ENCODE peak calls at places on chromosomes 16 and 17, in four cellular contexts. One of them, this sample, is unnamed. For H3K4me1, the result is how much of the 10 kb centered on the place peaks cover.

GRCh38 chr16:80122155-80122554 is 418.6 kb upstream of the DYNLRB2 start:
- DNase-seq in GM23248: peak
- DNase-seq in astrocyte: peak
- DNase-seq in left lung: no peak
- DNase-seq in this sample: no peak

GRCh38 chr16:51982715-51983680 is 563.9 kb downstream of the TOX3 start:
- DNase-seq in GM23248: peak
- DNase-seq in astrocyte: peak
- DNase-seq in left lung: no peak
- DNase-seq in this sample: no peak

GRCh38 chr16:4696172-4696904 is 3.0 kb downstream of the NUDT16L1 start:
- DNase-seq in astrocyte: no peak
- DNase-seq in GM23248: no peak
- DNase-seq in left lung: no peak
- DNase-seq in this sample: no peak

GRCh38 chr16:88284626-88285513 is 97.9 kb upstream of the ZNF469 start:
- DNase-seq in left lung: peak
- DNase-seq in GM23248: no peak
- DNase-seq in astrocyte: no peak
- DNase-seq in this sample: peak

GRCh38 chr17:72699566-72699965 is 392.9 kb downstream of the SLC39A11 start:
- DNase-seq in left lung: no peak
- DNase-seq in astrocyte: peak
- DNase-seq in GM23248: peak
- DNase-seq in this sample: no peak

GRCh38 chr17:28937044-28937729 is 14.1 kb downstream of the PHF12 start:
- DNase-seq in left lung: no peak
- DNase-seq in GM23248: peak
- DNase-seq in astrocyte: no peak
- DNase-seq in this sample: no peak

GRCh38 chr16:85641776-85642176 is 28.7 kb downstream of the GSE1 start:
- DNase-seq in GM23248: peak
- DNase-seq in left lung: peak
- DNase-seq in astrocyte: peak
- DNase-seq in this sample: no peak

GRCh38 chr16:81237282-81237681 is 1.2 kb upstream of the BCO1 start:
- DNase-seq in left lung: no peak
- DNase-seq in astrocyte: peak
- DNase-seq in GM23248: no peak
- DNase-seq in this sample: no peak

GRCh38 chr16:11630230-11631056 is 37.8 kb upstream of the SNN start:
- DNase-seq in left lung: no peak
- DNase-seq in GM23248: no peak
- DNase-seq in astrocyte: no peak
- DNase-seq in this sample: no peak

GRCh38 chr17:40551091-40551873 is 14.0 kb downstream of the CCR7 start:
- DNase-seq in astrocyte: peak
- DNase-seq in GM23248: peak
- DNase-seq in left lung: no peak
- DNase-seq in this sample: peak

GRCh38 chr17:73208139-73208827 is 15.4 kb downstream of the COG1 start:
- DNase-seq in GM23248: peak
- DNase-seq in astrocyte: no peak
- DNase-seq in left lung: no peak
- DNase-seq in this sample: no peak

GRCh38 chr17:49829026-49829425 is 18.8 kb downstream of the TAC4 start:
- DNase-seq in astrocyte: no peak
- DNase-seq in GM23248: no peak
- DNase-seq in left lung: no peak
- DNase-seq in this sample: no peak

GRCh38 chr16:35425270-35425669 is 1965.9 kb downstream of the TP53TG3F start:
- DNase-seq in GM23248: no peak
- DNase-seq in left lung: peak
- DNase-seq in astrocyte: no peak
- DNase-seq in this sample: no peak

GRCh38 chr17:16141685-16142084 is 73.6 kb downstream of the NCOR1 start:
- DNase-seq in astrocyte: no peak
- DNase-seq in GM23248: no peak
- DNase-seq in left lung: no peak
- DNase-seq in this sample: no peak

GRCh38 chr16:14458576-14458975 is 171.5 kb downstream of the PARN start:
- DNase-seq in GM23248: no peak
- DNase-seq in left lung: no peak
- DNase-seq in astrocyte: no peak
- DNase-seq in this sample: no peak

GRCh38 chr17:3712811-3713463 is 10.8 kb upstream of the HASPIN start:
- DNase-seq in left lung: no peak
- DNase-seq in GM23248: no peak
- DNase-seq in astrocyte: peak
- DNase-seq in this sample: no peak

GRCh38 chr16:86350289-86350688 is 160.0 kb upstream of the FOXF1 start:
- DNase-seq in astrocyte: no peak
- DNase-seq in left lung: no peak
- DNase-seq in GM23248: no peak
- DNase-seq in this sample: no peak

GRCh38 chr17:82439829-82440365 is 10.7 kb downstream of the CYBC1 start:
- DNase-seq in GM23248: no peak
- DNase-seq in astrocyte: no peak
- DNase-seq in left lung: no peak
- DNase-seq in this sample: no peak

GRCh38 chr16:77898671-77899211 is 110.4 kb downstream of the VAT1L start:
- DNase-seq in left lung: no peak
- DNase-seq in GM23248: peak
- DNase-seq in astrocyte: peak
- DNase-seq in this sample: no peak

GRCh38 chr17:82282239-82283207 is 9.0 kb upstream of the CSNK1D start:
- DNase-seq in left lung: peak
- DNase-seq in GM23248: no peak
- DNase-seq in astrocyte: no peak
- DNase-seq in this sample: no peak

GRCh38 chr16:87172632-87173031 is 144.6 kb downstream of the C16orf95 start:
- DNase-seq in left lung: no peak
- DNase-seq in GM23248: no peak
- DNase-seq in astrocyte: no peak
- DNase-seq in this sample: no peak

GRCh38 chr17:49901460-49902331 is 53.8 kb upstream of the TAC4 start:
- DNase-seq in GM23248: peak
- DNase-seq in left lung: no peak
- DNase-seq in astrocyte: no peak
- DNase-seq in this sample: peak

GRCh38 chr17:55814377-55814776 is 63.5 kb downstream of the PCTP start:
- DNase-seq in GM23248: no peak
- DNase-seq in astrocyte: no peak
- DNase-seq in left lung: no peak
- DNase-seq in this sample: no peak

GRCh38 chr16:31110106-31111034 is 2.2 kb downstream of the BCKDK start:
- DNase-seq in left lung: no peak
- DNase-seq in astrocyte: no peak
- DNase-seq in GM23248: no peak
- DNase-seq in this sample: no peak

GRCh38 chr17:41794603-41794975 is 8.1 kb upstream of the JUP start:
- DNase-seq in GM23248: no peak
- DNase-seq in left lung: no peak
- DNase-seq in astrocyte: no peak
- DNase-seq in this sample: no peak

GRCh38 chr17:41797377-41797776 is 10.9 kb upstream of the JUP start:
- DNase-seq in GM23248: no peak
- DNase-seq in left lung: no peak
- DNase-seq in astrocyte: no peak
- DNase-seq in this sample: no peak

GRCh38 chr17:41793749-41794602 is 7.5 kb upstream of the JUP start:
- DNase-seq in left lung: no peak
- DNase-seq in astrocyte: no peak
- DNase-seq in GM23248: peak
- DNase-seq in this sample: no peak

GRCh38 chr17:41799366-41799765 is 12.4 kb downstream of the P3H4 start:
- DNase-seq in GM23248: no peak
- DNase-seq in astrocyte: no peak
- DNase-seq in left lung: no peak
- DNase-seq in this sample: no peak

DNA sequence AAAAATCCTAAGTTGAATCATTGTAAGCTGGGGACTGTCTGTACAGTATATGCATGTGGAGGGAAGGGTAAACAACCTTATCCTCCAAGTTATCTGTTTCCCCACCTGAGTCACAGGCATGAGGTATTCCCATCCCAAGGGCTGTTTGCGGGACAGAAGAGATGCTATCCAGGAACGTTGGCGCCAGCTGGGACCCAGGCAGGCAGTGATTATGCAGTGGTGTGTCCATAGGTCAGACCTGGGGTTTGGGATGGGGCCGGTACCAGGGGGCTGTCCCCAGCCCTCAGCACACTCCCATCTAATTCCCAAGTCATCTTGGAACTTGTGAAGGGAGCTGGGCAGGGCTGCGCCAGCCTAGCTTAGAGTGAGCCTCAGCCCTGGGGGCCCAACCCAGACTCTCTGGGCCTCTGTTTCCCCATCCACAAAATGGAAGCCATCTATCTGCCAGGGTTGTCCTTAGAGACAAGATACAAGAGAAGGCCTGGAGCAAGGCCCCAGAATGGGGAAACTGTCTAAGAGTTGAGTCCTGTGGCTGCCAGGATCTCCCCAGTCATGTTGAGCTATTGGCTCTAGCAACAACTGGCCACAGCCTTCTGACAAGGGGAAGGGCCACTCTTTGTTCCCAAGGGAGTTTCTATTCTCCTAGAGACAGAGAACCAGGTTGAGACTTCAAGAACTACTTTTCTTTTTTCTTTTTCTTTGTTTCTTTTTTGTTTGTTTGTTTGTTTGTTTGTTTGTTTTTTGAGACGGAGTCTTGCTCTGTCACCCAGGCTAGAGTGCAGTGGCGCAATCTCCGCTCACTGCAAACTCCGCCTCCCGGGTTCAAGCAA is 9.8 kb upstream of the JUP start:
- DNase-seq in left lung: no peak
- DNase-seq in astrocyte: no peak
- DNase-seq in GM23248: no peak
- DNase-seq in this sample: no peak
- H3K4me1 ChIP-seq in left lung: under half
- H3K4me1 ChIP-seq in astrocyte: under half
- H3K4me1 ChIP-seq in GM23248: under half
- H3K4me1 ChIP-seq in this sample: under half

DNA sequence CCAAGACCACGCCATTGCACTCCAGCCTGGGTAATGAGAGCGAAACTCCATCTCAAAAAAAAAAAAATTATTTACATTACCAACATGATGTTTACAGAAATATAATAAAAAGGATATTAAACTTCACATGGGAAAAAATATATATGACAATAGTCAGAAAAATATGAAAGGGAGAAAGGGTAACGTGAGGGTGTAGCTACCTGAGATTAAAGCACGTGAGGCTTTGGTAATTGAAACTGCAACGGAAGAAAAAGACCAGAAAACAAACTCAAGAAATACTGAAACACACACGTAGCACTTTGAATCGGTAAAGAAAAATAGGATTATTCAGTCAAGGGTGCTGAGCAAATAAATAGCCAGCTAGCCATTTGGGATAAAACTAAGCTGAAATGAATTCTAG is 53.6 kb downstream of the CYTH1 start:
- DNase-seq in astrocyte: no peak
- DNase-seq in GM23248: no peak
- DNase-seq in left lung: no peak
- DNase-seq in this sample: no peak
- H3K27ac ChIP-seq in astrocyte: no peak
- H3K27ac ChIP-seq in GM23248: no peak
- H3K27ac ChIP-seq in left lung: no peak
- H3K27ac ChIP-seq in this sample: no peak

GRCh38 chr17:59328534-59329095 is 2.8 kb upstream of the YPEL2 start:
- DNase-seq in astrocyte: no peak
- DNase-seq in GM23248: no peak
- DNase-seq in left lung: no peak
- DNase-seq in this sample: no peak
- H3K4me1 ChIP-seq in astrocyte: under half
- H3K4me1 ChIP-seq in GM23248: under half
- H3K4me1 ChIP-seq in left lung: under half
- H3K4me1 ChIP-seq in this sample: under half

GRCh38 chr17:74394977-74395376 is 27.7 kb downstream of the GPR142 start:
- DNase-seq in astrocyte: no peak
- DNase-seq in GM23248: no peak
- DNase-seq in left lung: no peak
- DNase-seq in this sample: no peak

GRCh38 chr17:74396567-74396966 is 29.3 kb downstream of the GPR142 start:
- DNase-seq in astrocyte: no peak
- DNase-seq in GM23248: no peak
- DNase-seq in left lung: no peak
- DNase-seq in this sample: no peak

GRCh38 chr17:74392848-74393247 is 25.5 kb downstream of the GPR142 start:
- DNase-seq in left lung: no peak
- DNase-seq in GM23248: no peak
- DNase-seq in astrocyte: no peak
- DNase-seq in this sample: no peak

GRCh38 chr17:74393323-74393942 is 26.1 kb downstream of the GPR142 start:
- DNase-seq in left lung: no peak
- DNase-seq in GM23248: peak
- DNase-seq in astrocyte: peak
- DNase-seq in this sample: no peak

DNA sequence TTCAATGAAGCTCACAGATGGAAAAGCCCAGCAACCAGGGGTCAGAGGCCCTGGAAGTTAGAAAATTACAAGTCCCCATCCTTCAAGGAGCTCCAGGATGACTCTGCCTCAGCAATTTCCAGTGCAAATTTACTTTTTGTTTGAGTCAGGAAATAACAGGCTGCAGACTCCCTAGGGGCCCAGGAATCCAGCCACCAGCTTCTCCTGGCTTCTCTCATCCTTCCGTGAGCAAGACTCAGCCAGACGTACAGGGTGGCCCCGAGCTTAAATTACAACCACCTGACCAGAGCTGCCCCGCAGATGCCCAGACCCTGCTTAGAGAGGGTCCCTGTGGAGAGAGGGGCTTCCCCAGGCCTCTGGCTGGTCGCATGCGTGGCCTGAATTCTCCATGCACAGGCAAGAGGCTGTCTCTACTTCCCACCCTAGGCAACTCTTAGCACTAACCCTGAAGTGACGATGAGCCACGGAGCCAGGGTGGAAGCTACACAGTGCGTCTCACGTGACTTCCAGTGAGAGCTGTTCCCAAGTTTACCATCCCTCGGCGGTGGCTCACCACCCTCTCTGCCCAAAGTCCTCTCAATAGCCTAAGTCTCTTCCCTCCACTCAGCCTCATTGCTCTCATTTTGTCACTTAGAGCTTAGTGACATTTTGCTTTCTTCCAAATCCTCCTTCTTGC is 27.1 kb downstream of the GPR142 start:
- DNase-seq in astrocyte: no peak
- DNase-seq in GM23248: no peak
- DNase-seq in left lung: no peak
- DNase-seq in this sample: no peak
- H3K27ac ChIP-seq in astrocyte: no peak
- H3K27ac ChIP-seq in GM23248: no peak
- H3K27ac ChIP-seq in left lung: no peak
- H3K27ac ChIP-seq in this sample: no peak